ENCODE peak calls at places on chromosomes 16 and 17, in four cellular contexts. B, E, K and G are unnamed samples.

GRCh38 chr17:2972749-2973148 is 90.7 kb downstream of the OR1D5 start:
- DNase-seq in B (no peak), E (peak; percentile 42), K (no peak), G (no peak)

GRCh38 chr17:59151591-59151990 is 3.4 kb downstream of the SKA2 start:
- DNase-seq in B (no peak), E (no peak), K (no peak), G (no peak)

GRCh38 chr16:89341274-89341673 is 123.8 kb downstream of the ZNF778 start:
- DNase-seq in B (no peak), E (no peak), K (no peak), G (no peak)

GRCh38 chr16:49023095-49023494 is 258.5 kb downstream of the CBLN1 start:
- DNase-seq in B (no peak), E (peak; percentile 39), K (no peak), G (peak; percentile 89)

GRCh38 chr16:49866533-49867155 is 10.7 kb upstream of the ZNF423 start:
- DNase-seq in B (peak; percentile 92), E (no peak), K (no peak), G (no peak)

GRCh38 chr17:29102046-29102445 is 59.1 kb downstream of the PIPOX start:
- DNase-seq in B (no peak), E (no peak), K (no peak), G (no peak)

GRCh38 chr16:29230671-29231091 is 175.8 kb downstream of the NPIPB11 start:
- DNase-seq in B (peak; percentile 66), E (peak; percentile 58), K (no peak), G (no peak)

GRCh38 chr16:54284319-54284930 is 2.2 kb downstream of the IRX3 start:
- DNase-seq in B (peak; percentile 72), E (no peak), K (peak; percentile 65), G (peak; percentile 51)

GRCh38 chr17:81526662-81527571 is 1.3 kb upstream of the FSCN2 start:
- DNase-seq in B (no peak), E (no peak), K (no peak), G (no peak)

GRCh38 chr17:18197535-18198194 is 14.0 kb downstream of the ALKBH5 start:
- DNase-seq in B (no peak), E (no peak), K (no peak), G (no peak)

GRCh38 chr17:18191967-18192366 is 8.3 kb downstream of the ALKBH5 start:
- DNase-seq in B (no peak), E (no peak), K (no peak), G (no peak)

GRCh38 chr17:18195246-18195645 is 11.6 kb downstream of the ALKBH5 start:
- DNase-seq in B (no peak), E (no peak), K (no peak), G (no peak)

GRCh38 chr17:18194394-18194793 is 10.8 kb downstream of the ALKBH5 start:
- DNase-seq in B (no peak), E (no peak), K (no peak), G (no peak)

DNA sequence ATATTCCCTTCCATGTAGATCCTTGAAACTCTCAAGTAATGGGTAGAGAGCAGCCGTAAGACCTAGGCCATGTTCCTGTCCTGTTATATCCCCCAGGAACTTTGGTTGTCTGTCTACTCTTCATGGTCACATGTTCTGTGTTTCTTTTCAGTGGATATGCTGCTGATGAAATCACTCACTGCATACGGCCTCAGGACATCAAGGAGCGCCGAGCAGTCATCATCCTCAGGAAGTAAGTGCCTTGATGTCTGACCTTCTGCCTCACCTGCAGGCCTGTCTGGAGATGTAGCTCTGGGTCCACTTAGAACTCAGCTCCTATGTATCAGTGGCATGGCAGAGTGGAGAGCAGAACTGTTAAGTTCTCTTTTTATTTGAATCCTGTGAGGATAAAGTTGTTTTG is 11.2 kb downstream of the ALKBH5 start:
- DNase-seq in B (no peak), E (no peak), K (no peak), G (no peak)
- H4K20me1 ChIP-seq in B (peaks cover 91% of the 10 kb centered on the region), E (peaks cover 93% of the 10 kb centered on the region), K (peaks cover 83% of the 10 kb centered on the region), G (peaks cover 6% of the 10 kb centered on the region)

GRCh38 chr16:87366288-87366687 is 17.3 kb downstream of the FBXO31 start:
- DNase-seq in B (no peak), E (no peak), K (no peak), G (no peak)
- H4K20me1 ChIP-seq in B (peaks cover 45% of the 10 kb centered on the region), E (peaks cover 60% of the 10 kb centered on the region), K (peaks cover 61% of the 10 kb centered on the region), G (peaks cover 5% of the 10 kb centered on the region)

GRCh38 chr16:17309510-17309909 is 161.2 kb downstream of the XYLT1 start:
- DNase-seq in B (no peak), E (no peak), K (no peak), G (no peak)

GRCh38 chr16:17314148-17314547 is 156.6 kb downstream of the XYLT1 start:
- DNase-seq in B (no peak), E (no peak), K (no peak), G (no peak)

GRCh38 chr16:17312100-17312732 is 158.5 kb downstream of the XYLT1 start:
- DNase-seq in B (no peak), E (no peak), K (no peak), G (peak; percentile 65)

GRCh38 chr16:17313085-17313611 is 157.6 kb downstream of the XYLT1 start:
- DNase-seq in B (no peak), E (peak; percentile 28), K (no peak), G (peak; percentile 35)

DNA sequence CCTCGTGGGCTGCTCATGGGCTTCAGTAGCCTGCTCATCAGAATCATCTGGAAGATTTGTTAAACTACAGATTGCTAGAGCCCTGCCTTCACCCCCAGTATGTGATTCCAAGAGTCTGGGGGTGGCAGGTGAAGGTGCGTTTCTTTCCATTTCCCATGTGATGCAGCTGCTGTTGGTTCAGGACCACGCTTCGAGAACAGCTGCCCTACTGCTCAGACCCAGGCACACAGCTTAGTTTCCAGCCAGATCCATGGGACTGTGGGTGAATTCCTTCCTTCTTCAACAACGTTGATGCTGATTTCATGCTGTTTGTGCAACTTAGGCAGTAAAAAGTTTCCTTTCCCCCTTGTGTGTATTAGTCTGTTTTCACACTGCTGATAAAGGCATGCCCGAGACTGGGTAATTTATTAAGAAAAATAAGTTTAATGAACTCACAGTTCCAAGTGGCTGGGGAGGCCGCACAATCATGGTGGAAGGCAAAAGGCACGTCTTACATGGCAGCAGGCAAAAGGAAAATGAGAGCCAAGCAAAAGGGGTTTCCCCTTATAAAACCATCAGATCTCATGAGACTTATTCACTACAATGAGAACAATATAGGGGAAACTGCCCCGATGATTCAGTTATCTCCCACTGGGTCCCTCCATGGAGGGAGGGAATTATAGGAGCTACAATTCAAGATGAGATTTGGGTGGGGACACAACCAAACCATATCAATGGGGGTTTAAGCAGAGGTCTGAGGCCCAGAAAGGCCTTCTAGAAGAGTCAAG is 159.2 kb downstream of the XYLT1 start:
- DNase-seq in B (no peak), E (no peak), K (no peak), G (no peak)
- H4K20me1 ChIP-seq in B (peaks cover 29% of the 10 kb centered on the region), E (peaks cover 3% of the 10 kb centered on the region), K (no peaks in the 10 kb centered on the region), G (no peaks in the 10 kb centered on the region)

GRCh38 chr17:48578616-48579560 is 738 bp upstream of the HOXB4 start:
- DNase-seq in B (no peak), E (peak; percentile 63), K (no peak), G (peak; percentile 36)

GRCh38 chr17:48577946-48578615 is at the start of gene HOXB4:
- DNase-seq in B (peak; percentile 74), E (peak; percentile 88), K (no peak), G (peak; percentile 65)

GRCh38 chr17:48575673-48576478 is 2.3 kb downstream of the HOXB4 start:
- DNase-seq in B (peak; percentile 52), E (peak; percentile 67), K (no peak), G (peak; percentile 61)

GRCh38 chr17:48576479-48577309 is 1.5 kb downstream of the HOXB4 start:
- DNase-seq in B (peak; percentile 46), E (peak; percentile 83), K (no peak), G (peak; percentile 91)

DNA sequence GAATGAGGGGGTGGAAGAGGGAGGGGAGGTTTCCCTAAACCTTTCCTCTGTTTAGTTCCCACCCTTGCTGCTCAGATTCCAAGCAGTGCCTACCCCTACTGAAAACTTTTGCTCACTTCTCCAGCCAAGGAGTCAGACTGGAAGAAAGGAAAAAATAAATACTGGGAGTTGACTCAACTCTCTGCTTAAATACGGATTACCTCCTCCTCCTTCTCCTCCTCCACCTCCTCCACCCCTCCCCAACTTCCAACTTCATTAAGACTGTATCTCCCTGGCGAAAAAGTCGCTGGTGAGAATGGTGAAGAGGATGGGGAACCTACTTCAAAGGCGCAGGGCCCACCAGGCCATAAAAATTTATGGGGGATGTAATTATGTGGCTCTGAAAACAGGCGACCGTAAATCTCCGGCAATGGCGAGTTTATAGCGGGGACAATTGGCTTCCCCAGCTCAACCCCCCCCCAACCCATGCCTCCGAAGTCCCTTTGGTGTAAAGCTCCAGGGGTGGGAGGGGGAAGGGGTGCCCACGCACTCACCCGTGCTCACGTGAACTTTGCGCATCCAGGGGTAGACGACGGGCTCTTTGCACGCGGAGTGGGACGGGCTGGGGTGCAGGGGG is 712 bp downstream of the HOXB4 start:
- DNase-seq in B (no peak), E (peak; percentile 84), K (no peak), G (peak; percentile 54)
- H4K20me1 ChIP-seq in B (peaks cover 94% of the 10 kb centered on the region), E (peaks cover 5% of the 10 kb centered on the region), K (peaks cover 4% of the 10 kb centered on the region), G (no peaks in the 10 kb centered on the region)

GRCh38 chr16:71927383-71927782 is 32.1 kb downstream of the IST1 start:
- DNase-seq in B (no peak), E (peak; percentile 90), K (no peak), G (peak; percentile 81)

GRCh38 chr16:71927787-71928186 is 32.5 kb downstream of the IST1 start:
- DNase-seq in B (no peak), E (no peak), K (no peak), G (no peak)

GRCh38 chr16:71920658-71921057 is 25.3 kb downstream of the IST1 start:
- DNase-seq in B (no peak), E (no peak), K (no peak), G (no peak)

GRCh38 chr16:71924710-71925109 is 29.4 kb downstream of the IST1 start:
- DNase-seq in B (no peak), E (no peak), K (no peak), G (no peak)

GRCh38 chr16:71923941-71924690 is 28.8 kb downstream of the IST1 start:
- DNase-seq in B (no peak), E (no peak), K (no peak), G (no peak)
- H4K20me1 ChIP-seq in B (peaks cover 76% of the 10 kb centered on the region), E (peaks cover 62% of the 10 kb centered on the region), K (peaks cover 24% of the 10 kb centered on the region), G (no peaks in the 10 kb centered on the region)

DNA sequence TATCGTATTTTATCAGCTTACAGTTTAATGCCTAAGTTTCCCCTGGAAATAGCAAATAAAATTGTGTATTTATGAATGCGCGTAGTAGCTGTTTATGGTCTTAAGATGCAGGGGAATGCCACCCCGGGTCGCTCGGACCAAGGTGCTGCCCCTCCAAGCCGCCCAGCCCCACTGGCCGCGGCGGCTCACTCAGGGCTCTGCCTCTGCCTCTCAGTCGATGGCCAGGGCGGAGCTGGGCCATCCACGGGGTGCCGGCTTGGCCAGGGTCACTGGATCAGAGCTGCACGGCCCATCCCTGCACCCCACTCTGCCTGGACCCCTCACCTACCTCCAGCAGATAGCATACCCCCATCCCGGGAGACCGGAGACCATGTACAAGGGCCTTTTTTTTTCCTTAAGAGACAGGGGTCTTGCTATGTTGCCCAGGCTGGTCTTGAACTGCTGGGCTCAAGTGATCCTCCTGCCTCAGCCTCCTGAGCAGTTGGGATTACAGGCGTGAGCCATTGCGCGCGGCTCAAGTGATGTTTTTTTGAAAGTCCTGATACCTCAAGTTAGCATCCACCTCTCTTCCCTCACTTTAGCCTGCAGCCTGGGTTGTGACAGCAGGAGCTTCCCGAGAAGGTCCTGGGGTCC is 11.0 kb downstream of the PRSS27 start:
- DNase-seq in B (no peak), E (no peak), K (no peak), G (no peak)
- H4K20me1 ChIP-seq in B (no peaks in the 10 kb centered on the region), E (peaks cover 7% of the 10 kb centered on the region), K (peaks cover 30% of the 10 kb centered on the region), G (peaks cover 2% of the 10 kb centered on the region)